ENCODE peak calls at places on chromosomes 5 and 9, in seven cellular contexts. U, X, W, B, Y, C and Q are unnamed samples.

GRCh38 chr5:142506756-142507155 is 179.1 kb downstream of the FGF1 start:
- DNase-seq in U (no peak), X (no peak), W (no peak), B (no peak), Y (no peak), C (no peak), Q (no peak)

GRCh38 chr9:72185561-72185960 is 36.3 kb downstream of the GDA start:
- DNase-seq in U (no peak), X (no peak), W (no peak), B (no peak), Y (no peak), C (no peak), Q (no peak)

GRCh38 chr5:141692919-141693848 is 11.2 kb upstream of the ARAP3 start:
- DNase-seq in U (no peak), X (no peak), W (no peak), B (peak), Y (no peak), C (no peak), Q (peak)

GRCh38 chr5:134430001-134430569 is 18.4 kb upstream of the CDKN2AIPNL start:
- DNase-seq in U (no peak), X (no peak), W (no peak), B (no peak), Y (no peak), C (no peak), Q (no peak)

GRCh38 chr9:128921881-128922763 is 1.3 kb downstream of the PHYHD1 start:
- DNase-seq in U (peak), X (peak), W (peak), B (peak), Y (no peak), C (peak), Q (no peak)

GRCh38 chr9:26148128-26148527 is 469.9 kb upstream of the TUSC1 start:
- DNase-seq in U (no peak), X (no peak), W (no peak), B (no peak), Y (no peak), C (no peak), Q (no peak)

GRCh38 chr9:27367922-27368316 is 71.0 kb upstream of the EQTN start:
- DNase-seq in U (no peak), X (no peak), W (no peak), B (no peak), Y (no peak), C (no peak), Q (no peak)

GRCh38 chr5:18527017-18527416 is 892.8 kb downstream of the TAF11L14 start:
- DNase-seq in U (no peak), X (no peak), W (no peak), B (no peak), Y (no peak), C (no peak), Q (no peak)

GRCh38 chr9:76603448-76603895 is 144.5 kb downstream of the GCNT1 start:
- DNase-seq in U (no peak), X (no peak), W (no peak), B (peak), Y (no peak), C (no peak), Q (no peak)

GRCh38 chr5:150656191-150657132 is 4.6 kb upstream of the MYOZ3 start:
- DNase-seq in U (peak), X (peak), W (peak), B (no peak), Y (no peak), C (peak), Q (no peak)

GRCh38 chr9:131254107-131254491 is 22.2 kb downstream of the FAM78A start:
- DNase-seq in U (peak), X (no peak), W (no peak), B (no peak), Y (no peak), C (no peak), Q (no peak)

GRCh38 chr5:116771466-116772151 is 197.0 kb upstream of the SEMA6A start:
- DNase-seq in U (no peak), X (no peak), W (no peak), B (no peak), Y (no peak), C (no peak), Q (no peak)

GRCh38 chr9:94861589-94862241 is 135.2 kb downstream of the AOPEP start:
- DNase-seq in U (no peak), X (no peak), W (no peak), B (peak), Y (no peak), C (no peak), Q (no peak)

GRCh38 chr9:132193227-132194110 is 31.6 kb downstream of the NTNG2 start:
- DNase-seq in U (no peak), X (no peak), W (no peak), B (no peak), Y (no peak), C (no peak), Q (no peak)

GRCh38 chr5:123297866-123298265 is 125.3 kb downstream of the CEP120 start:
- DNase-seq in U (no peak), X (no peak), W (no peak), B (peak), Y (no peak), C (no peak), Q (no peak)

GRCh38 chr5:150082889-150083288 is 3.5 kb downstream of the CSF1R start:
- DNase-seq in U (no peak), X (no peak), W (no peak), B (no peak), Y (no peak), C (peak), Q (no peak)

GRCh38 chr5:59789197-59789596 is 104.3 kb downstream of the PDE4D start:
- DNase-seq in U (no peak), X (peak), W (peak), B (no peak), Y (no peak), C (no peak), Q (no peak)

GRCh38 chr5:141638771-141639170 is 2.0 kb downstream of the RELL2 start:
- DNase-seq in U (no peak), X (no peak), W (no peak), B (no peak), Y (no peak), C (no peak), Q (no peak)

GRCh38 chr9:132994410-132995120 is 16.1 kb downstream of the GFI1B start:
- DNase-seq in U (no peak), X (no peak), W (no peak), B (peak), Y (no peak), C (peak), Q (no peak)

GRCh38 chr9:90943341-90943740 is 141.7 kb downstream of the SYK start:
- DNase-seq in U (no peak), X (no peak), W (no peak), B (peak), Y (no peak), C (no peak), Q (no peak)

GRCh38 chr5:97182571-97183099 is 412 bp downstream of the RIOK2 start:
- DNase-seq in U (no peak), X (no peak), W (no peak), B (peak), Y (no peak), C (no peak), Q (no peak)

GRCh38 chr5:135873831-135874230 is 21.8 kb downstream of the IL9 start:
- DNase-seq in U (no peak), X (no peak), W (no peak), B (no peak), Y (no peak), C (no peak), Q (no peak)

GRCh38 chr5:2529371-2530100 is 221.9 kb downstream of the IRX2 start:
- DNase-seq in U (no peak), X (no peak), W (no peak), B (no peak), Y (no peak), C (no peak), Q (no peak)

GRCh38 chr5:107668154-107668932 is 2.4 kb downstream of the EFNA5 start:
- DNase-seq in U (no peak), X (no peak), W (no peak), B (no peak), Y (no peak), C (no peak), Q (no peak)

GRCh38 chr5:144189800-144190429 is 19.2 kb downstream of the KCTD16 start:
- DNase-seq in U (no peak), X (no peak), W (no peak), B (peak), Y (no peak), C (peak), Q (peak)

GRCh38 chr5:92353107-92354030 is 970.3 kb upstream of the ARRDC3 start:
- DNase-seq in U (no peak), X (no peak), W (no peak), B (peak), Y (no peak), C (no peak), Q (no peak)

GRCh38 chr5:154521756-154522155 is 43.7 kb upstream of the HAND1 start:
- DNase-seq in U (no peak), X (no peak), W (no peak), B (no peak), Y (no peak), C (no peak), Q (no peak)

DNA sequence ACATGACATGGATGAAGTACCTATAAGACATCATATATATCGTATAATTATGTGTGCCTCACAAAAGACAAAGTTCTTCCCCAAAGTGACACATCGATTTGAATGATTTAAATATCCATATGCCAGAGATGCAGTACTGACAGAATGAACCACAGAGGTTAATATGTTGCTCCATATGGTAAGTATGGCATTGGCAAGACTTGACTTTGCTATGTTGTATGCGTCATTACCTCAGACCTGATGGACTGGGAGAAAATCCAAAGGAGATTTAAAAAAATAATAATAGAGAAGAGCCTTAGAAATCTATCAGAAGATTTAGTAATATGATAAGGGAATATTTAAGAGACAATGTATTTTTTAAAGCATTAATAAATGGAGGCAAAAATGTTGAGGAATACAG is 263.2 kb downstream of the PJA2 start:
- DNase-seq in U (no peak), X (no peak), W (no peak), B (peak), Y (no peak), C (no peak), Q (no peak)
- TF ChIP-seq POLR2A in U (no peak), X (no peak), W (no peak), B (no peak), Y (no peak), C (no peak), Q (no peak)

DNA sequence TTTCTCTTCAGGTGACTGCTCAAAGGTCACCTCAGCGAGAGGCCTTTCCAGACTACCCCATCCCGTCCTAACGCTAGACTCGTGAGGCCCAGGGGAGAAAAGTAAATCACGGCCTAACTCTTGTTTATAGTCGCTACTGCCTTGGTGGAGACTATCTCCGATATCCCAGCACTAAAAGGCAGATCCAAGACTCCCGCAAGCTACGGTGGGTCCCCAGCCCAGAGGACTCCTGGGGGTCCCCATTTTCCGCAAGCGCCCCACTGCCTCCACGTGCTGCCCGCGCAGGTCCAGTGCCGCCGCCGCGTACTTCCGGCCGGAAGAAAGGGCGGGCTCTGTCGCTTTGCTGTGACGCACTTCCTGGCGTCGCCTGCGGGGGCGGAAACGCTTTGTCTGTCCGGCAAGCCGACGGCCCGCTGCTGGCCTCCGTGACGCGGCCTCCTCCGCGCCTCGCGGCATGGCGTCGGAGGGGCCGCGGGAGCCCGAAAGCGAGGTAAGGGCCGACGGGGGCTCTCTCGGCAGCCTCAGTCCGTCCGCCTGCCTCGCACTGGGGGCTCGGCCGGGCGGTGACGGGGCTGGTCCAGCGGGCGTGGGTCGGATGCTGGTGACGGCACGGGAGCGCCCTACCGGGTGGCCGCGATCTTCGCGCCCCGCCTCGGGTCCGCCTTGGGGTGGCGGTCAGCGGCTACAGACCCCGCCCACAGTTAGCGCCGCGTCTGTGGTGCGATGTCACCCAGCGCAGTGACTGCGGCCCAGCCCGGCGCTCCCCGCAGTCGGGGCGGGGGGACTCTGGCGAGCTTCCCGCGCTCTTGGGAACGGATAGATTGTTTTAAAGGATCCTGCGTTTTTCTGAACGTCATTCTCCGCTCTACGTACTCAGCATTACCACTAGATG is at the start of gene SECISBP2:
- DNase-seq in U (peak), X (peak), W (peak), B (peak), Y (peak), C (peak), Q (peak)
- TF ChIP-seq POLR2A in U (peak), X (peak), W (peak), B (peak), Y (no peak), C (peak), Q (peak)

GRCh38 chr5:126676195-126676624 is 75.5 kb downstream of the PHAX start:
- DNase-seq in U (no peak), X (peak), W (peak), B (peak), Y (peak), C (peak), Q (peak)

GRCh38 chr5:126681970-126682369 is 81.2 kb downstream of the PHAX start:
- DNase-seq in U (no peak), X (no peak), W (no peak), B (no peak), Y (no peak), C (no peak), Q (no peak)

GRCh38 chr5:126677101-126677500 is 76.4 kb downstream of the PHAX start:
- DNase-seq in U (no peak), X (no peak), W (no peak), B (no peak), Y (no peak), C (no peak), Q (no peak)

GRCh38 chr5:126683912-126684311 is 83.2 kb downstream of the PHAX start:
- DNase-seq in U (no peak), X (no peak), W (no peak), B (no peak), Y (no peak), C (no peak), Q (no peak)

DNA sequence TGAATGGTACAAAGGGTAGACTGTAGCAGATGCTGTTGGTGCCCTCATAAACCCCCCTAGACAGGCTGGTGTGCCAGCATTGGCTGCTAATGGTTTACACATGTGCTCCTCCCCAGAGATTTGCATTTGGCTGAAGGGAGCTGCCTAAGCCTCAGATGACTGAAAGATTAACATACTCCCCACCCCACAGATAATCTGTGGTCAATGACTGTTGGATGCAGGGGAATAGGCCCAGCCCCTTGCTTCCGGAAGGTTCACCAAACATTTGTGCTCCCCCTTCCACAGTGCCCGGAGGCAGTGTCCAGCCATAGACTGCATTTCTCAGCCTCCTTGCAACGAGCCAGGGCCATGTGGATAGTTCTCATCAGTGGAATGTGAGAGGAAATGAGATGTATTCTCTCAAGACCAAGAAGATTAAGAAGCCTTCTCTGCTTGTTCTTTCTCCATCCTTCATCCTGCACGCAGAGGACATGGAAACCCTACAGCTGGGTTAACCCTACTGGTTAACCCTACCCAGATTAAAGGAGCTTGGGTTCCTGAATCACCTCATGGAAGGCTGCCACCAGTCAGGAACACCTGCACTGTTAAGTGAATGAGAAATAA is 79.6 kb downstream of the PHAX start:
- DNase-seq in U (no peak), X (no peak), W (no peak), B (peak), Y (no peak), C (no peak), Q (no peak)
- TF ChIP-seq POLR2A in U (no peak), X (no peak), W (no peak), B (no peak), Y (no peak), C (no peak), Q (no peak)

GRCh38 chr5:91166040-91166807 is 216.9 kb downstream of the ARRDC3 start:
- DNase-seq in U (no peak), X (no peak), W (no peak), B (peak), Y (no peak), C (no peak), Q (no peak)

GRCh38 chr5:91159647-91160046 is 223.5 kb downstream of the ARRDC3 start:
- DNase-seq in U (no peak), X (no peak), W (no peak), B (no peak), Y (no peak), C (no peak), Q (no peak)

GRCh38 chr5:91164424-91164823 is 218.7 kb downstream of the ARRDC3 start:
- DNase-seq in U (no peak), X (no peak), W (no peak), B (no peak), Y (no peak), C (no peak), Q (no peak)

GRCh38 chr5:91160751-91161285 is 222.3 kb downstream of the ARRDC3 start:
- DNase-seq in U (no peak), X (no peak), W (no peak), B (peak), Y (no peak), C (no peak), Q (no peak)

GRCh38 chr5:91162534-91163381 is 220.4 kb downstream of the ARRDC3 start:
- DNase-seq in U (no peak), X (peak), W (peak), B (peak), Y (peak), C (peak), Q (peak)
- TF ChIP-seq POLR2A in U (no peak), X (no peak), W (no peak), B (no peak), Y (no peak), C (no peak), Q (no peak)

GRCh38 chr5:109411627-109412026 is 1.9 kb upstream of the PJA2 start:
- DNase-seq in U (no peak), X (no peak), W (no peak), B (peak), Y (peak), C (no peak), Q (peak)

GRCh38 chr5:109410389-109411174 is 808 bp upstream of the PJA2 start:
- DNase-seq in U (peak), X (peak), W (peak), B (peak), Y (peak), C (peak), Q (peak)

GRCh38 chr5:109409061-109409843 is 522 bp downstream of the PJA2 start:
- DNase-seq in U (peak), X (peak), W (peak), B (peak), Y (peak), C (peak), Q (peak)

GRCh38 chr5:109411175-109411514 is 1.4 kb upstream of the PJA2 start:
- DNase-seq in U (no peak), X (no peak), W (no peak), B (no peak), Y (no peak), C (no peak), Q (no peak)

DNA sequence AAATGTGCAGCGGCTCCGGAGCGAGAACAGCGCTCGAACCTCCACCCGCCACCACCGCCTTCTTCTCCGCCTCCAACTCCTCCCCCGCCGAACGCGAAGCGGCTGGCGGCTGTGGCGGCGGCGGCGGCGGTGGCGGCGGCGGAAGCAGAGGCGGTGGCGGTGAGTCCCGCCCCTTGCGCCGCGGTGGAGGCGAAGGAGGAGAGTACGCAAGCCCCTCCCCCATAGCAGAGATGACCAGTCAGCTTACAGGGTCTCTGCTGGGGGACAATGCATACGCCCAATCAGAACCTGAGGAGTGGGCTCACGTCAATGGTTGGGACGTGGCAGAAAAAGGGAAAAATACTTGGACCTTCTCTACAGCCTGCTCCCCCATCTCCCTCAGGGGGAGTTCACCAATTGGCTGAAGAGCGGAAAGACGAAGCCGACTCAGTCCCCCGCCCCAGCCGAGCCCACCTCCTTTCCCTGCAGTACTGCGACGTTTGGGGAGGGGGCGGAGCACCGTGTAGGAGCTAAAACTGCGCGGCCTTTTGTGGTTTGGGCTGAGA is at the start of gene PJA2:
- DNase-seq in U (peak), X (peak), W (peak), B (peak), Y (peak), C (peak), Q (peak)
- TF ChIP-seq POLR2A in U (peak), X (peak), W (peak), B (no peak), Y (peak), C (peak), Q (peak)

DNA sequence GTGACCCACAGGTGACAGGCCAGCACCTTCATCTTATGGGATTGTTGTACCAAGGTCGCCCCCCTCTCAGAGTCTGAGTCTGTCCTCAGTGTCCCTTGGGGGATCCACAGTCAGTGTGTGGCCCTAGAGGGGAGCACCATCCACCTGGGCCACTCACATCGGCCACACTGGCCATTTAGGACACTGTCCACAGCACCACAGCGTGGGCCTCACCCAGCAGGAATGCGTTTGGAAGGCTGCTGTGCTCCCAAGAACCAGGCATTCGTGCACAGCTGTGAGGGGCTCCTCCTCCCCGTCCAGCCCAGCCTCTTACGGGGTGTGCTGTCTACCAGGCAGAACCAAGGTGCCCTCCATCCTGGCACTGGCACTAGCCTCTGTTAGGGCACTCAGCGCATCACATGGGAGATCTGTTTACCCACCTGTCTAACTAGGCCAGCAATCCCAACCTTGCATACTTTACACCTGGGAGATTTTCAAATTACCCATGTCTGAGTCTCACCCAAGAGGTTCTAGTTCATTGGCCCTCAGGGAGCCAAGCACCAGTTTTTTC is 24.5 kb upstream of the UBE2QL1 start:
- DNase-seq in U (no peak), X (no peak), W (no peak), B (no peak), Y (no peak), C (no peak), Q (no peak)
- TF ChIP-seq POLR2A in U (no peak), X (no peak), W (no peak), B (no peak), Y (no peak), C (no peak), Q (no peak)